ENCODE peak calls at places on chromosomes 16 and 17, in nine cellular contexts. One of them, this sample, is unnamed.

GRCh38 chr17:9195961-9196668 is 174.8 kb downstream of the NTN1 start:
- DNase-seq in PC-3: peak; percentile 7
- DNase-seq in SK-N-SH: no peak
- DNase-seq in GM23248: no peak
- DNase-seq in HCT116: no peak
- DNase-seq in MM.1S: no peak
- DNase-seq in GM23338: peak; percentile 59
- DNase-seq in hepatocyte: peak; percentile 55
- DNase-seq in OCI-LY7: no peak
- DNase-seq in this sample: peak; percentile 78

GRCh38 chr17:15463363-15463762 is 4.1 kb downstream of the CDRT4 start:
- DNase-seq in PC-3: peak; percentile 75
- DNase-seq in SK-N-SH: no peak
- DNase-seq in GM23248: peak; percentile 78
- DNase-seq in HCT116: no peak
- DNase-seq in MM.1S: no peak
- DNase-seq in GM23338: peak; percentile 68
- DNase-seq in hepatocyte: peak; percentile 44
- DNase-seq in OCI-LY7: no peak
- DNase-seq in this sample: peak; percentile 33

GRCh38 chr17:66610734-66611133 is 224.2 kb upstream of the CACNG5 start:
- DNase-seq in PC-3: no peak
- DNase-seq in SK-N-SH: no peak
- DNase-seq in GM23248: no peak
- DNase-seq in HCT116: no peak
- DNase-seq in MM.1S: no peak
- DNase-seq in GM23338: no peak
- DNase-seq in hepatocyte: no peak
- DNase-seq in OCI-LY7: no peak
- DNase-seq in this sample: no peak

GRCh38 chr16:89409161-89409711 is 81.1 kb downstream of the ANKRD11 start:
- DNase-seq in PC-3: peak; percentile 32
- DNase-seq in SK-N-SH: no peak
- DNase-seq in GM23248: peak; percentile 77
- DNase-seq in HCT116: no peak
- DNase-seq in MM.1S: no peak
- DNase-seq in GM23338: no peak
- DNase-seq in hepatocyte: peak; percentile 50
- DNase-seq in OCI-LY7: no peak
- DNase-seq in this sample: no peak

GRCh38 chr16:27224741-27225300 is 21.5 kb downstream of the KDM8 start:
- DNase-seq in PC-3: no peak
- DNase-seq in SK-N-SH: no peak
- DNase-seq in GM23248: no peak
- DNase-seq in HCT116: no peak
- DNase-seq in MM.1S: no peak
- DNase-seq in GM23338: no peak
- DNase-seq in hepatocyte: no peak
- DNase-seq in OCI-LY7: no peak
- DNase-seq in this sample: no peak

GRCh38 chr17:77580531-77580930 is 378.0 kb upstream of the TNRC6C start:
- DNase-seq in PC-3: no peak
- DNase-seq in SK-N-SH: no peak
- DNase-seq in GM23248: no peak
- DNase-seq in HCT116: no peak
- DNase-seq in MM.1S: no peak
- DNase-seq in GM23338: no peak
- DNase-seq in hepatocyte: no peak
- DNase-seq in OCI-LY7: no peak
- DNase-seq in this sample: no peak

GRCh38 chr17:19399750-19400450 is 11.1 kb upstream of the RNF112 start:
- DNase-seq in PC-3: no peak
- DNase-seq in SK-N-SH: no peak
- DNase-seq in GM23248: no peak
- DNase-seq in HCT116: no peak
- DNase-seq in MM.1S: no peak
- DNase-seq in GM23338: no peak
- DNase-seq in hepatocyte: no peak
- DNase-seq in OCI-LY7: no peak
- DNase-seq in this sample: no peak

GRCh38 chr16:87881327-87882200 is 12.3 kb upstream of the SLC7A5 start:
- DNase-seq in PC-3: no peak
- DNase-seq in SK-N-SH: no peak
- DNase-seq in GM23248: no peak
- DNase-seq in HCT116: no peak
- DNase-seq in MM.1S: no peak
- DNase-seq in GM23338: no peak
- DNase-seq in hepatocyte: no peak
- DNase-seq in OCI-LY7: no peak
- DNase-seq in this sample: no peak

GRCh38 chr17:692116-692515 is 22.5 kb downstream of the VPS53 start:
- DNase-seq in PC-3: peak; percentile 66
- DNase-seq in SK-N-SH: no peak
- DNase-seq in GM23248: peak; percentile 90
- DNase-seq in HCT116: no peak
- DNase-seq in MM.1S: no peak
- DNase-seq in GM23338: no peak
- DNase-seq in hepatocyte: no peak
- DNase-seq in OCI-LY7: no peak
- DNase-seq in this sample: no peak

GRCh38 chr17:77409282-77410161 is 268.8 kb downstream of the SEC14L1 start:
- DNase-seq in PC-3: no peak
- DNase-seq in SK-N-SH: no peak
- DNase-seq in GM23248: peak; percentile 68
- DNase-seq in HCT116: no peak
- DNase-seq in MM.1S: no peak
- DNase-seq in GM23338: peak; percentile 88
- DNase-seq in hepatocyte: no peak
- DNase-seq in OCI-LY7: peak; percentile 77
- DNase-seq in this sample: peak; percentile 78

GRCh38 chr17:62080647-62081046 is 15.6 kb upstream of the MED13 start:
- DNase-seq in PC-3: no peak
- DNase-seq in SK-N-SH: no peak
- DNase-seq in GM23248: no peak
- DNase-seq in HCT116: no peak
- DNase-seq in MM.1S: no peak
- DNase-seq in GM23338: no peak
- DNase-seq in hepatocyte: no peak
- DNase-seq in OCI-LY7: no peak
- DNase-seq in this sample: no peak

GRCh38 chr17:33200587-33200986 is 92.5 kb downstream of the ASIC2 start:
- DNase-seq in PC-3: peak; percentile 3
- DNase-seq in SK-N-SH: peak; percentile 23
- DNase-seq in GM23248: peak; percentile 28
- DNase-seq in HCT116: no peak
- DNase-seq in MM.1S: no peak
- DNase-seq in GM23338: peak; percentile 56
- DNase-seq in hepatocyte: no peak
- DNase-seq in OCI-LY7: no peak
- DNase-seq in this sample: no peak
- TF ChIP-seq EZH2phosphoT487 in PC-3: no peak
- TF ChIP-seq EZH2phosphoT487 in SK-N-SH: no peak
- TF ChIP-seq EZH2phosphoT487 in GM23248: no peak
- TF ChIP-seq EZH2phosphoT487 in HCT116: no peak
- TF ChIP-seq EZH2phosphoT487 in MM.1S: no peak
- TF ChIP-seq EZH2phosphoT487 in GM23338: no peak
- TF ChIP-seq EZH2phosphoT487 in hepatocyte: no peak
- TF ChIP-seq EZH2phosphoT487 in OCI-LY7: no peak
- TF ChIP-seq EZH2phosphoT487 in this sample: no peak

GRCh38 chr17:68709461-68709860 is 108.3 kb upstream of the FAM20A start:
- DNase-seq in PC-3: no peak
- DNase-seq in SK-N-SH: no peak
- DNase-seq in GM23248: peak; percentile 22
- DNase-seq in HCT116: no peak
- DNase-seq in MM.1S: no peak
- DNase-seq in GM23338: no peak
- DNase-seq in hepatocyte: no peak
- DNase-seq in OCI-LY7: no peak
- DNase-seq in this sample: no peak

GRCh38 chr17:68707032-68707431 is 105.9 kb upstream of the FAM20A start:
- DNase-seq in PC-3: peak; percentile 11
- DNase-seq in SK-N-SH: no peak
- DNase-seq in GM23248: peak; percentile 95
- DNase-seq in HCT116: no peak
- DNase-seq in MM.1S: no peak
- DNase-seq in GM23338: peak; percentile 2
- DNase-seq in hepatocyte: peak; percentile 36
- DNase-seq in OCI-LY7: no peak
- DNase-seq in this sample: peak; percentile 10

GRCh38 chr17:68706351-68706750 is 105.2 kb upstream of the FAM20A start:
- DNase-seq in PC-3: no peak
- DNase-seq in SK-N-SH: no peak
- DNase-seq in GM23248: peak; percentile 23
- DNase-seq in HCT116: no peak
- DNase-seq in MM.1S: no peak
- DNase-seq in GM23338: no peak
- DNase-seq in hepatocyte: no peak
- DNase-seq in OCI-LY7: no peak
- DNase-seq in this sample: no peak

GRCh38 chr17:68704897-68705296 is 103.7 kb upstream of the FAM20A start:
- DNase-seq in PC-3: no peak
- DNase-seq in SK-N-SH: no peak
- DNase-seq in GM23248: peak; percentile 93
- DNase-seq in HCT116: no peak
- DNase-seq in MM.1S: no peak
- DNase-seq in GM23338: no peak
- DNase-seq in hepatocyte: no peak
- DNase-seq in OCI-LY7: no peak
- DNase-seq in this sample: no peak

GRCh38 chr17:68705331-68706166 is 104.4 kb upstream of the FAM20A start:
- DNase-seq in PC-3: no peak
- DNase-seq in SK-N-SH: no peak
- DNase-seq in GM23248: peak; percentile 91
- DNase-seq in HCT116: no peak
- DNase-seq in MM.1S: no peak
- DNase-seq in GM23338: no peak
- DNase-seq in hepatocyte: no peak
- DNase-seq in OCI-LY7: no peak
- DNase-seq in this sample: no peak
- H3K4me2 ChIP-seq in PC-3: no peak overlapping the region
- H3K4me2 ChIP-seq in SK-N-SH: no peak overlapping the region
- H3K4me2 ChIP-seq in GM23248: peak overlapping the region; percentile 73
- H3K4me2 ChIP-seq in HCT116: no peak overlapping the region
- H3K4me2 ChIP-seq in MM.1S: no peak overlapping the region
- H3K4me2 ChIP-seq in GM23338: no peak overlapping the region
- H3K4me2 ChIP-seq in hepatocyte: no peak overlapping the region
- H3K4me2 ChIP-seq in OCI-LY7: no peak overlapping the region
- H3K4me2 ChIP-seq in this sample: no peak overlapping the region

GRCh38 chr16:85253127-85253941 is 141.1 kb upstream of the CIBAR2 start:
- DNase-seq in PC-3: peak; percentile 31
- DNase-seq in SK-N-SH: peak; percentile 93
- DNase-seq in GM23248: peak; percentile 49
- DNase-seq in HCT116: no peak
- DNase-seq in MM.1S: peak; percentile 18
- DNase-seq in GM23338: peak; percentile 80
- DNase-seq in hepatocyte: peak; percentile 70
- DNase-seq in OCI-LY7: peak; percentile 81
- DNase-seq in this sample: peak; percentile 82
- TF ChIP-seq EZH2phosphoT487 in PC-3: no peak
- TF ChIP-seq EZH2phosphoT487 in SK-N-SH: no peak
- TF ChIP-seq EZH2phosphoT487 in GM23248: no peak
- TF ChIP-seq EZH2phosphoT487 in HCT116: no peak
- TF ChIP-seq EZH2phosphoT487 in MM.1S: no peak
- TF ChIP-seq EZH2phosphoT487 in GM23338: no peak
- TF ChIP-seq EZH2phosphoT487 in hepatocyte: no peak
- TF ChIP-seq EZH2phosphoT487 in OCI-LY7: no peak
- TF ChIP-seq EZH2phosphoT487 in this sample: no peak

GRCh38 chr16:81821422-81822128 is 42.5 kb downstream of the PLCG2 start:
- DNase-seq in PC-3: no peak
- DNase-seq in SK-N-SH: no peak
- DNase-seq in GM23248: no peak
- DNase-seq in HCT116: no peak
- DNase-seq in MM.1S: peak; percentile 76
- DNase-seq in GM23338: peak; percentile 42
- DNase-seq in hepatocyte: no peak
- DNase-seq in OCI-LY7: peak; percentile 95
- DNase-seq in this sample: peak; percentile 21
- H3K4me2 ChIP-seq in PC-3: no peak overlapping the region
- H3K4me2 ChIP-seq in SK-N-SH: no peak overlapping the region
- H3K4me2 ChIP-seq in GM23248: no peak overlapping the region
- H3K4me2 ChIP-seq in HCT116: no peak overlapping the region
- H3K4me2 ChIP-seq in MM.1S: peak overlapping the region; percentile 77
- H3K4me2 ChIP-seq in GM23338: peak overlapping the region; percentile 28
- H3K4me2 ChIP-seq in hepatocyte: no peak overlapping the region
- H3K4me2 ChIP-seq in OCI-LY7: peak overlapping the region; percentile 89
- H3K4me2 ChIP-seq in this sample: no peak overlapping the region

GRCh38 chr17:49932131-49932723 is 36.8 kb upstream of the DLX4 start:
- DNase-seq in PC-3: no peak
- DNase-seq in SK-N-SH: peak; percentile 87
- DNase-seq in GM23248: no peak
- DNase-seq in HCT116: no peak
- DNase-seq in MM.1S: no peak
- DNase-seq in GM23338: no peak
- DNase-seq in hepatocyte: no peak
- DNase-seq in OCI-LY7: no peak
- DNase-seq in this sample: no peak
- TF ChIP-seq EZH2phosphoT487 in PC-3: no peak
- TF ChIP-seq EZH2phosphoT487 in SK-N-SH: no peak
- TF ChIP-seq EZH2phosphoT487 in GM23248: no peak
- TF ChIP-seq EZH2phosphoT487 in HCT116: no peak
- TF ChIP-seq EZH2phosphoT487 in MM.1S: no peak
- TF ChIP-seq EZH2phosphoT487 in GM23338: no peak
- TF ChIP-seq EZH2phosphoT487 in hepatocyte: no peak
- TF ChIP-seq EZH2phosphoT487 in OCI-LY7: no peak
- TF ChIP-seq EZH2phosphoT487 in this sample: no peak

GRCh38 chr17:36196099-36196496 is 460 bp downstream of the CCL3L1 start:
- DNase-seq in PC-3: no peak
- DNase-seq in SK-N-SH: no peak
- DNase-seq in GM23248: no peak
- DNase-seq in HCT116: no peak
- DNase-seq in MM.1S: peak; percentile 48
- DNase-seq in GM23338: no peak
- DNase-seq in hepatocyte: no peak
- DNase-seq in OCI-LY7: no peak
- DNase-seq in this sample: no peak
- H3K4me2 ChIP-seq in PC-3: no peak overlapping the region
- H3K4me2 ChIP-seq in SK-N-SH: no peak overlapping the region
- H3K4me2 ChIP-seq in GM23248: no peak overlapping the region
- H3K4me2 ChIP-seq in HCT116: no peak overlapping the region
- H3K4me2 ChIP-seq in MM.1S: peak overlapping the region; percentile 43
- H3K4me2 ChIP-seq in GM23338: no peak overlapping the region
- H3K4me2 ChIP-seq in hepatocyte: no peak overlapping the region
- H3K4me2 ChIP-seq in OCI-LY7: peak overlapping the region; percentile 74
- H3K4me2 ChIP-seq in this sample: no peak overlapping the region

GRCh38 chr17:80908206-80908605 is 83.4 kb upstream of the CHMP6 start:
- DNase-seq in PC-3: no peak
- DNase-seq in SK-N-SH: no peak
- DNase-seq in GM23248: no peak
- DNase-seq in HCT116: no peak
- DNase-seq in MM.1S: no peak
- DNase-seq in GM23338: no peak
- DNase-seq in hepatocyte: no peak
- DNase-seq in OCI-LY7: no peak
- DNase-seq in this sample: no peak
- TF ChIP-seq EZH2phosphoT487 in PC-3: no peak
- TF ChIP-seq EZH2phosphoT487 in SK-N-SH: no peak
- TF ChIP-seq EZH2phosphoT487 in GM23248: no peak
- TF ChIP-seq EZH2phosphoT487 in HCT116: no peak
- TF ChIP-seq EZH2phosphoT487 in MM.1S: no peak
- TF ChIP-seq EZH2phosphoT487 in GM23338: no peak
- TF ChIP-seq EZH2phosphoT487 in hepatocyte: no peak
- TF ChIP-seq EZH2phosphoT487 in OCI-LY7: no peak
- TF ChIP-seq EZH2phosphoT487 in this sample: no peak

This sample was measured in neural progenitor cell.